ENCODE peak calls at places on chromosomes 5 and 9, in eight cellular contexts. J, F, D, Q, I, C, R and K are unnamed samples.

GRCh38 chr5:4700082-4700481 is 440.0 kb upstream of the ADAMTS16 start:
- DNase-seq in Q (no peak), J (peak; percentile 63), F (no peak), R (peak; percentile 78), C (peak; percentile 65), D (no peak), I (peak; percentile 71), K (peak; percentile 23)

GRCh38 chr5:74396913-74397606 is 243.5 kb downstream of the ENC1 start:
- DNase-seq in D (no peak), I (no peak), F (no peak), C (no peak), R (no peak), Q (peak; percentile 68), J (no peak), K (peak; percentile 32)

GRCh38 chr5:10018670-10019069 is 231.0 kb downstream of the ATPSCKMT start:
- DNase-seq in D (no peak), C (no peak), R (peak; percentile 9), J (no peak), I (no peak), Q (no peak), F (no peak), K (no peak)

GRCh38 chr9:81473708-81474107 is 215.6 kb downstream of the TLE1 start:
- DNase-seq in F (no peak), Q (no peak), I (no peak), J (no peak), D (no peak), C (no peak), R (no peak), K (no peak)

GRCh38 chr9:78006734-78007133 is 24.9 kb downstream of the GNAQ start:
- DNase-seq in J (no peak), F (no peak), Q (no peak), D (no peak), C (no peak), R (no peak), I (no peak), K (no peak)

GRCh38 chr5:98096155-98096554 is 677.3 kb upstream of the RGMB start:
- DNase-seq in C (no peak), Q (no peak), I (no peak), D (no peak), J (no peak), R (no peak), F (no peak), K (no peak)

GRCh38 chr9:99377790-99378775 is 156.0 kb downstream of the SEC61B start:
- DNase-seq in D (no peak), F (no peak), C (no peak), Q (no peak), R (no peak), I (peak; percentile 38), J (no peak), K (no peak)

GRCh38 chr5:74063821-74064598 is 438.0 kb downstream of the ARHGEF28 start:
- DNase-seq in D (no peak), C (no peak), R (no peak), F (no peak), J (no peak), Q (no peak), I (no peak), K (no peak)

GRCh38 chr9:86494644-86495081 is 140.5 kb upstream of the TUT7 start:
- DNase-seq in F (no peak), R (no peak), D (no peak), C (no peak), J (no peak), Q (no peak), I (no peak), K (no peak)

GRCh38 chr5:131406997-131407638 is 143.3 kb downstream of the CDC42SE2 start:
- DNase-seq in C (no peak), J (no peak), D (peak; percentile 46), F (no peak), R (no peak), I (no peak), Q (no peak), K (no peak)

GRCh38 chr5:174692982-174693422 is 31.4 kb upstream of the MSX2 start:
- DNase-seq in F (no peak), I (peak; percentile 67), J (no peak), R (peak; percentile 79), Q (no peak), C (no peak), D (no peak), K (no peak)

GRCh38 chr5:147485814-147486213 is 24.1 kb downstream of the DPYSL3 start:
- DNase-seq in D (no peak), I (no peak), R (no peak), J (no peak), Q (no peak), C (no peak), F (no peak), K (no peak)
- H3K27ac ChIP-seq in D (no peak overlapping the region), I (no peak overlapping the region), R (no peak overlapping the region), J (no peak overlapping the region), Q (peak overlapping the region; percentile 84), C (peak overlapping the region; percentile 72), F (peak overlapping the region; percentile 82), K (peak overlapping the region; percentile 88)

GRCh38 chr5:172905771-172906170 is 53.5 kb upstream of the RPL26L1 start:
- DNase-seq in D (no peak), C (no peak), I (no peak), J (no peak), F (no peak), Q (no peak), R (no peak), K (no peak)
- H3K27ac ChIP-seq in D (peak overlapping the region; percentile 96), C (peak overlapping the region; percentile 89), I (no peak overlapping the region), J (no peak overlapping the region), F (peak overlapping the region; percentile 97), Q (peak overlapping the region; percentile 94), R (peak overlapping the region; percentile 99), K (peak overlapping the region; percentile 95)

DNA sequence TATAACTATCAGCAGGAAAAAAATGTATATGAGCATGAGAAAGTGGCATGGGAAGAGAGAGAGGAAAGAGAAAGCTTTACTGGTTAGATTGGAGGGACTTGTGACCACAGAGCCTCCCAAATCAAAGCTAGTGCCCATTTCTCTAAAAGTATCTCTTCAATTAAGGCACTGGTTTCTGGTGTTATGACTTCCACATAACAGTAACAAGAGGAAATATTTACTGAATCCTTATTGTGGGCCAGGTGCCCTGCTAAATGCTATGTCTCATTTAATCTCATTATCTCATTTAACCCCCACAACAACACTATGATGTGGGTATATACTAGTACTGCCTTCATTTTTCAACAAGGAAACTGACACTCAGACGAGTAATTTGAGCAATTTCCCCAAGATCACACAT is 221.5 kb downstream of the EBF1 start:
- DNase-seq in D (no peak), C (no peak), Q (no peak), I (no peak), J (no peak), F (no peak), R (no peak), K (no peak)
- H3K27ac ChIP-seq in D (no peak overlapping the region), C (no peak overlapping the region), Q (no peak overlapping the region), I (no peak overlapping the region), J (no peak overlapping the region), F (peak overlapping the region; percentile 71), R (no peak overlapping the region), K (peak overlapping the region; percentile 64)

GRCh38 chr5:96331210-96331609 is 101.8 kb downstream of the PCSK1 start:
- DNase-seq in R (no peak), I (no peak), D (no peak), Q (no peak), J (no peak), F (no peak), C (no peak), K (no peak)

GRCh38 chr5:96332535-96333396 is 100.3 kb downstream of the PCSK1 start:
- DNase-seq in D (peak; percentile 73), R (no peak), Q (no peak), I (no peak), C (no peak), J (no peak), F (no peak), K (no peak)

GRCh38 chr5:96331681-96332361 is 101.2 kb downstream of the PCSK1 start:
- DNase-seq in C (no peak), F (no peak), D (no peak), Q (no peak), R (no peak), I (no peak), J (no peak), K (no peak)

GRCh38 chr5:96335873-96336272 is 97.2 kb downstream of the PCSK1 start:
- DNase-seq in J (no peak), Q (no peak), D (no peak), F (no peak), I (no peak), R (no peak), C (no peak), K (no peak)

GRCh38 chr5:96333397-96333790 is 99.7 kb downstream of the PCSK1 start:
- DNase-seq in I (no peak), C (no peak), J (no peak), Q (no peak), F (no peak), R (no peak), D (peak; percentile 40), K (no peak)
- H3K27ac ChIP-seq in I (no peak overlapping the region), C (peak overlapping the region; percentile 55), J (no peak overlapping the region), Q (no peak overlapping the region), F (peak overlapping the region; percentile 53), R (no peak overlapping the region), D (peak overlapping the region; percentile 68), K (peak overlapping the region; percentile 8)

GRCh38 chr5:56735845-56736641 is 79.3 kb upstream of the MAP3K1 start:
- DNase-seq in D (no peak), R (no peak), Q (no peak), I (no peak), C (no peak), F (no peak), J (no peak), K (no peak)
- H3K27ac ChIP-seq in D (peak overlapping the region; percentile 46), R (no peak overlapping the region), Q (no peak overlapping the region), I (no peak overlapping the region), C (no peak overlapping the region), F (no peak overlapping the region), J (no peak overlapping the region), K (no peak overlapping the region)

DNA sequence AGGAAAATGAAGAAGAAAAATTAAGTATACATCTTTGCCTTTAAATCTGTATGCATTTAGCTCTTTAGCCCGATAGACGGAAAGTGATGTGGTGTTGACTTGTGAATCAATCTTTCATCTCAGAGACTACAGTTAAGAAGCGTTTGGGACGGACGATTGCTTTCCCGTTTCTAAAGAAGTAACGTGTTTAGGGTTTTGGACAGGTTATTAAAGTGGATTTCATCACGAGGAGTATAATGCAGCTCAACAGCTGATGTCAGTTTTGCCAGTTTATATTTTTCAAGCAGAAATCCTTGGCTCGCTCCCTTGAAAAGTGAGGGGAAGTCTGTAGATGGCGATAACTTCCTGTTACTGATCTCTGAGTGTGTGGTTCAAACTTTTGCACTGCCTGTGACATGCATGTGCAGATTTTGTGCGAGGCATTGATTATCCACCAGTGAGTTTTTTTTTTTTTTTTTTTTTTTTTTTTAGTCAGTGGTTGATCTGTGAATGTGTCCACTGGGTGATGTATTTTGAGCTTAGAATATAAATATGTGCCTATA is 1.1 kb downstream of the ADCY2 start:
- DNase-seq in I (no peak), Q (peak; percentile 64), J (no peak), C (no peak), R (peak; percentile 49), D (no peak), F (no peak), K (no peak)
- H3K27ac ChIP-seq in I (no peak overlapping the region), Q (peak overlapping the region; percentile 78), J (no peak overlapping the region), C (no peak overlapping the region), R (no peak overlapping the region), D (peak overlapping the region; percentile 71), F (peak overlapping the region; percentile 56), K (no peak overlapping the region)